ENCODE peak calls at places on chromosomes 12 and 14, in nine cellular contexts. L is GM13977, H is cardiac fibroblast, S is lower leg skin, G is nephron progenitor cell, T is pancreas, E is fibroblast of the aortic adventitia, W is AG09319, X is GM13976. Y is an unnamed sample.

GRCh38 chr12:56699020-56699661 is 11.1 kb upstream of the PTGES3 start:
- DNase-seq in T (no peak), W (no peak), X (no peak), G (no peak), S (no peak), E (no peak), H (no peak), L (no peak), Y (no peak)

GRCh38 chr12:57241556-57242310 is 9.3 kb downstream of the STAC3 start:
- DNase-seq in E (no peak), L (no peak), W (no peak), T (no peak), X (no peak), H (no peak), S (no peak), G (no peak), Y (peak)

GRCh38 chr12:128857173-128857770 is 4.0 kb downstream of the GLT1D1 start:
- DNase-seq in X (no peak), T (no peak), S (no peak), L (no peak), E (no peak), W (no peak), H (no peak), G (no peak), Y (no peak)

GRCh38 chr12:78060186-78060585 is 229.5 kb downstream of the NAV3 start:
- DNase-seq in E (peak), L (no peak), T (no peak), H (peak), W (no peak), X (no peak), S (no peak), G (no peak), Y (no peak)

GRCh38 chr12:69789351-69789750 is 35.7 kb upstream of the MYRFL start:
- DNase-seq in G (no peak), L (no peak), T (no peak), X (no peak), H (no peak), W (no peak), S (no peak), E (no peak), Y (no peak)

GRCh38 chr12:14418526-14418925 is 53.0 kb downstream of the ATF7IP start:
- DNase-seq in G (no peak), E (peak), L (no peak), T (no peak), X (no peak), S (no peak), H (peak), W (no peak), Y (no peak)

GRCh38 chr14:98548071-98548686 is 723.8 kb downstream of the BCL11B start:
- DNase-seq in E (no peak), T (no peak), X (no peak), G (no peak), S (no peak), L (no peak), W (no peak), H (no peak), Y (no peak)

GRCh38 chr12:121789233-121789781 is 4.2 kb downstream of the RHOF start:
- DNase-seq in S (no peak), T (no peak), G (no peak), W (no peak), L (no peak), E (no peak), X (no peak), H (no peak), Y (no peak)

GRCh38 chr12:40146800-40147797 is 41.2 kb upstream of the SLC2A13 start:
- DNase-seq in T (no peak), L (no peak), E (no peak), S (no peak), H (no peak), G (peak), W (no peak), X (no peak), Y (no peak)

GRCh38 chr12:95553202-95553943 is 2.1 kb upstream of the USP44 start:
- DNase-seq in T (no peak), H (no peak), G (no peak), L (no peak), E (no peak), W (no peak), X (no peak), S (no peak), Y (no peak)

GRCh38 chr14:75551021-75551420 is 27.4 kb upstream of the FLVCR2 start:
- DNase-seq in H (no peak), W (no peak), G (no peak), S (no peak), E (no peak), X (no peak), T (no peak), L (no peak), Y (no peak)

GRCh38 chr12:9707864-9708808 is 24.8 kb downstream of the CLECL1 start:
- DNase-seq in G (peak), T (peak), L (no peak), S (no peak), H (peak), W (peak), E (peak), X (no peak), Y (no peak)

GRCh38 chr14:80358112-80358511 is 146.8 kb upstream of the DIO2 start:
- DNase-seq in T (no peak), X (no peak), S (no peak), H (peak), E (no peak), L (no peak), G (no peak), W (no peak), Y (no peak)

GRCh38 chr14:94043756-94044475 is 17.8 kb downstream of the OTUB2 start:
- DNase-seq in T (no peak), E (no peak), L (no peak), G (no peak), W (no peak), S (no peak), H (no peak), X (no peak), Y (no peak)

GRCh38 chr14:24289649-24290283 is 9.8 kb downstream of the DHRS1 start:
- DNase-seq in S (no peak), G (no peak), E (no peak), L (no peak), T (no peak), W (no peak), H (no peak), X (peak), Y (no peak)

GRCh38 chr14:85241022-85241880 is 288.7 kb upstream of the FLRT2 start:
- DNase-seq in H (no peak), X (no peak), E (no peak), S (no peak), G (no peak), T (peak), L (no peak), W (no peak), Y (no peak)

GRCh38 chr14:91893659-91894058 is 26.3 kb upstream of the TC2N start:
- DNase-seq in H (no peak), S (no peak), X (no peak), E (peak), W (no peak), T (no peak), L (no peak), G (no peak), Y (no peak)

GRCh38 chr12:12327802-12328201 is 22.2 kb downstream of the MANSC1 start:
- DNase-seq in X (peak), H (peak), S (no peak), W (no peak), L (peak), G (no peak), T (no peak), E (peak), Y (peak)

GRCh38 chr12:42090899-42091298 is 53.8 kb downstream of the GXYLT1 start:
- DNase-seq in H (peak), E (peak), W (no peak), T (no peak), L (no peak), G (no peak), S (no peak), X (no peak), Y (no peak)

GRCh38 chr14:64461221-64461620 is 4.1 kb upstream of the AKAP5 start:
- DNase-seq in S (no peak), L (no peak), X (no peak), H (no peak), W (no peak), T (no peak), E (no peak), G (no peak), Y (no peak)

GRCh38 chr12:131353376-131353775 is 357.5 kb upstream of the SFSWAP start:
- DNase-seq in L (no peak), X (peak), W (no peak), E (no peak), G (no peak), H (no peak), T (no peak), S (no peak), Y (no peak)

GRCh38 chr12:121983546-121984205 is 38.0 kb upstream of the BCL7A start:
- DNase-seq in E (no peak), X (no peak), L (no peak), H (no peak), G (no peak), S (no peak), W (no peak), T (no peak), Y (no peak)

GRCh38 chr12:88627501-88627900 is 47.2 kb upstream of the KITLG start:
- DNase-seq in X (no peak), T (no peak), G (no peak), E (peak), H (no peak), W (no peak), S (no peak), L (no peak), Y (no peak)

GRCh38 chr12:131229426-131230339 is 276.0 kb downstream of the ADGRD1 start:
- DNase-seq in H (no peak), S (no peak), W (no peak), E (no peak), G (no peak), L (no peak), T (no peak), X (no peak), Y (no peak)

GRCh38 chr12:39003541-39004160 is 98.3 kb upstream of the CPNE8 start:
- DNase-seq in G (no peak), H (no peak), S (no peak), W (no peak), T (no peak), L (no peak), E (no peak), X (no peak), Y (no peak)
- TF ChIP-seq CTCF in G (no peak), H (no peak), S (no peak), W (no peak), T (no peak), L (no peak), E (no peak), X (no peak), Y (no peak)

GRCh38 chr14:22588419-22589095 is 467 bp downstream of the DAD1 start:
- DNase-seq in X (no peak), L (no peak), H (no peak), T (no peak), W (no peak), G (no peak), S (no peak), E (no peak), Y (no peak)
- TF ChIP-seq CTCF in X (no peak), L (no peak), H (no peak), T (no peak), W (no peak), G (no peak), S (no peak), E (no peak), Y (no peak)

GRCh38 chr12:32084753-32085152 is 21.9 kb upstream of the BICD1 start:
- DNase-seq in W (no peak), S (no peak), L (no peak), T (no peak), X (no peak), H (no peak), G (no peak), E (no peak), Y (no peak)
- TF ChIP-seq CTCF in W (no peak), S (no peak), L (no peak), T (no peak), X (no peak), H (peak), G (no peak), E (no peak), Y (no peak)

GRCh38 chr12:116760621-116761020 is 22.5 kb downstream of the RNFT2 start:
- DNase-seq in G (no peak), S (no peak), W (no peak), E (no peak), L (no peak), X (no peak), H (no peak), T (no peak), Y (no peak)

GRCh38 chr12:116761499-116761898 is 23.4 kb downstream of the RNFT2 start:
- DNase-seq in G (no peak), X (no peak), S (no peak), L (no peak), E (no peak), H (no peak), W (no peak), T (no peak), Y (no peak)

GRCh38 chr12:116765271-116765670 is 27.2 kb downstream of the RNFT2 start:
- DNase-seq in G (no peak), T (no peak), L (no peak), S (no peak), W (no peak), E (peak), H (no peak), X (no peak), Y (no peak)

GRCh38 chr12:116759783-116760581 is 21.9 kb downstream of the RNFT2 start:
- DNase-seq in H (peak), L (no peak), E (peak), S (no peak), W (no peak), T (no peak), G (peak), X (no peak), Y (no peak)
- TF ChIP-seq CTCF in H (no peak), L (peak), E (no peak), S (no peak), W (no peak), T (no peak), G (peak), X (no peak), Y (no peak)

GRCh38 chr12:112162261-112162790 is 37.0 kb downstream of the TRAFD1 start:
- DNase-seq in S (no peak), G (no peak), H (no peak), T (no peak), X (no peak), W (no peak), E (no peak), L (no peak), Y (no peak)

GRCh38 chr12:112161711-112162110 is 36.4 kb downstream of the TRAFD1 start:
- DNase-seq in W (no peak), G (no peak), X (no peak), L (no peak), T (no peak), H (no peak), S (no peak), E (no peak), Y (no peak)

GRCh38 chr12:112164326-112164660 is 38.9 kb downstream of the TRAFD1 start:
- DNase-seq in L (no peak), T (no peak), E (no peak), W (no peak), S (no peak), H (no peak), X (no peak), G (no peak), Y (no peak)

GRCh38 chr12:112163471-112164325 is 38.3 kb downstream of the TRAFD1 start:
- DNase-seq in W (no peak), L (no peak), T (no peak), E (no peak), X (no peak), G (no peak), H (no peak), S (no peak), Y (no peak)

DNA sequence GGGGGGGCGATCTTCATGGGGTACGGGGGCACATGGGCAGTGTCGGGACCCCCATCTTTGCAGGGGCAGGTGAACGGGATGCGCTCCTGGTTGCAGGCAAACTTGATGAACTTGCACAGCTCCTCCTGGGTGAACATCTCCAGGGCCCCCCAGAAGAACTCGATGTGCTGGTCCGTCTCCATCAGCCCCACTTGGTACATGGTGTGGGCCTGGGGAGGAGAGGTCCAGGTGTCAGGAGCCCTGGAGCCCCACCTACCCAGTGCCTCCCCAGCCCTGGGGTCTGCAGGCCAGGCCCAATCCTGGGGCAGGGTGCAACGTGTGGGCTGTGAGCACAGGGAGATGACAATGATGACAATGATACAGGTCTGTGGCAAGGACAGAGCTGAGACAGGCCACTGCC is 37.7 kb downstream of the TRAFD1 start:
- DNase-seq in X (no peak), G (no peak), H (no peak), T (no peak), L (no peak), E (no peak), W (no peak), S (no peak), Y (no peak)
- TF ChIP-seq CTCF in X (no peak), G (no peak), H (no peak), T (no peak), L (no peak), E (no peak), W (no peak), S (no peak), Y (no peak)

GRCh38 chr14:56280843-56281242 is 162.6 kb downstream of the PELI2 start:
- DNase-seq in G (no peak), W (no peak), H (no peak), T (no peak), E (no peak), X (no peak), S (no peak), L (no peak), Y (no peak)
- TF ChIP-seq CTCF in G (no peak), W (no peak), H (peak), T (no peak), E (peak), X (no peak), S (no peak), L (no peak), Y (no peak)

DNA sequence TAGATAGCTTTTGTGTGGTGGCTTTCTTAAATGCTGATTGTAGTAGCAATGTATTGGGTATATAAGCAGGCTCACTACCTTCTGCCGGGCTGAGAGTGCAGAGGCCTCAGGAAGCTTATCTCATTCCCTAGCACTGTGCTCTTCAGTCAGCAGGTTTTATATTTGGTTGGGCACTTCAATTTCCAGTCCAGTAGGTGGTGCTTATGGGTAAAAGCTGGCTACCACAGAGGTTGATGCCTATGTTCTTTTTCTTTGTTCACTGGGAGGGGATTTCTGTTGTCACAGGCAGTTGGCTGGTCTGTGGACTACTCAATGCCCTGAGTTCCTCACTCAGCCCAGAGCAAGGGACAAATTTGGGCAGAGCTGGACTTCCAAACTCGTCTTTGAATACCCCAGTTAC is 43.0 kb upstream of the GLIPR1 start:
- DNase-seq in T (no peak), E (peak), S (no peak), L (peak), W (no peak), X (peak), H (peak), G (no peak), Y (no peak)
- TF ChIP-seq CTCF in T (no peak), E (peak), S (no peak), L (peak), W (peak), X (no peak), H (peak), G (no peak), Y (no peak)

GRCh38 chr14:102297436-102298170 is 7.4 kb downstream of the MOK start:
- DNase-seq in S (no peak), G (no peak), W (no peak), E (no peak), T (no peak), X (no peak), H (no peak), L (no peak), Y (no peak)

GRCh38 chr14:102293784-102294183 is 11.2 kb downstream of the MOK start:
- DNase-seq in L (no peak), G (no peak), X (no peak), W (no peak), S (no peak), T (no peak), H (peak), E (peak), Y (no peak)

GRCh38 chr14:102292446-102292845 is 12.5 kb downstream of the MOK start:
- DNase-seq in E (no peak), S (no peak), G (no peak), T (no peak), H (no peak), X (no peak), W (no peak), L (no peak), Y (no peak)

GRCh38 chr14:102295301-102295700 is 9.7 kb downstream of the MOK start:
- DNase-seq in L (no peak), G (no peak), W (no peak), E (peak), H (peak), S (no peak), T (no peak), X (no peak), Y (no peak)
- TF ChIP-seq CTCF in L (no peak), G (no peak), W (peak), E (peak), H (peak), S (no peak), T (no peak), X (no peak), Y (no peak)

Y was measured in GM20000.